ENCODE peak calls at places on chromosomes 2 and 18, in six cellular contexts. S, U, N, K, H and V are unnamed samples.

GRCh38 chr2:55112229-55113016 is 62.2 kb upstream of the RTN4 start:
- DNase-seq in S (peak), N (peak), K (peak), H (no peak), U (peak), V (no peak)

GRCh38 chr2:230671117-230671516 is 41.5 kb upstream of the CAB39 start:
- DNase-seq in S (no peak), H (no peak), U (no peak), K (no peak), N (no peak), V (no peak)

GRCh38 chr18:48597110-48597509 is 58.3 kb downstream of the CTIF start:
- DNase-seq in K (no peak), H (no peak), N (no peak), U (no peak), S (no peak), V (no peak)

GRCh38 chr2:64627860-64628841 is 25.6 kb downstream of the SERTAD2 start:
- DNase-seq in S (no peak), N (peak), K (no peak), U (no peak), H (no peak), V (no peak)

GRCh38 chr2:47293967-47294366 is 109.0 kb upstream of the MSH2 start:
- DNase-seq in N (peak), S (no peak), K (no peak), H (no peak), U (no peak), V (no peak)

GRCh38 chr2:145957929-145958328 is 1438.0 kb upstream of the ZEB2 start:
- DNase-seq in U (no peak), H (no peak), S (no peak), K (no peak), N (no peak), V (no peak)

GRCh38 chr2:142280846-142281245 is 150.0 kb upstream of the LRP1B start:
- DNase-seq in K (no peak), U (no peak), N (no peak), S (no peak), H (no peak), V (no peak)

GRCh38 chr18:80232710-80233109 is 14.6 kb downstream of the PARD6G start:
- DNase-seq in K (no peak), U (no peak), H (no peak), N (no peak), S (no peak), V (no peak)

GRCh38 chr2:150476809-150477302 is 10.6 kb downstream of the RND3 start:
- DNase-seq in N (no peak), S (no peak), U (no peak), K (no peak), H (no peak), V (no peak)

GRCh38 chr18:58761970-58762780 is 90.9 kb downstream of the MALT1 start:
- DNase-seq in S (no peak), K (no peak), H (no peak), U (no peak), N (no peak), V (no peak)

GRCh38 chr2:64623232-64623879 is 30.4 kb downstream of the SERTAD2 start:
- DNase-seq in U (no peak), N (no peak), K (no peak), H (no peak), S (no peak), V (no peak)

GRCh38 chr2:216660496-216660895 is 27.3 kb downstream of the IGFBP2 start:
- DNase-seq in U (no peak), S (no peak), N (no peak), K (no peak), H (no peak), V (no peak)

GRCh38 chr2:159351977-159352376 is 65.5 kb upstream of the WDSUB1 start:
- DNase-seq in U (no peak), S (no peak), H (no peak), K (no peak), N (no peak), V (no peak)

GRCh38 chr2:120983344-120983743 is 247.7 kb downstream of the GLI2 start:
- DNase-seq in U (no peak), K (no peak), S (no peak), N (no peak), H (no peak), V (no peak)

GRCh38 chr2:19377717-19378116 is 19.3 kb upstream of the OSR1 start:
- DNase-seq in H (no peak), N (no peak), S (no peak), U (no peak), K (no peak), V (no peak)

GRCh38 chr2:138185827-138186226 is 221.6 kb downstream of the HNMT start:
- DNase-seq in S (no peak), N (no peak), U (no peak), H (no peak), K (no peak), V (no peak)

GRCh38 chr18:10228380-10228779 is 226.1 kb upstream of the APCDD1 start:
- DNase-seq in U (no peak), N (no peak), H (no peak), S (no peak), K (no peak), V (no peak)

DNA sequence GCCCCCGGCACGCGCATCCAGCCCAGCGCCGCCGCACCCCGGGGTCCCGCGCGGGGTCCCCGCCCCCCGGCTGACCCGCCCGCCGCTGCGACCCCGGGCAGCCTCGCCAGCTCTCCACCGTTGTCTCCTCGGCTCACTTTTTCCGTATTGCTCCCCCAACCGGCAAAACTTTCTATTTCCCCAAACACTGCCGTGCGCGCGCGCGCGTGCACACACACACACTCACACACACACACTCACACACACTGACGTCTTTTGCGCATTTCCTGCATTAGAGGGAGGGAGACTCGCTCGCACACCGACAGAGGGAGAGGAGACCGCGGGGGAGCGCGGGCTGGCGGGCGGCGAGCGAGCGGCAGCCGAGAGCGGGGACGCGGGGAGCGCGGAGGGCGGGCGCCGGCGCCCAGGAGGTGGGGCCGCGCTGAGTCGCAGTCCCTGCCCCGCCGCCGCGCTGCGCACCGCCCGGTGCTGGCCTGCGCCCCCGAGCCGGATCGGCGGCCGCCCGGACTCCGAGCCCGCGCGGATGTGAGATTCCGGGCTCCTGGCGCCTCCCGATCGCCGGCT is 542 bp upstream of the PRKCE start:
- DNase-seq in H (peak), K (peak), S (peak), U (peak), N (peak), V (peak)
- TF ChIP-seq POLR2A in H (peak), K (no peak), S (peak), U (peak), N (peak), V (peak)

GRCh38 chr2:128027278-128027800 is 520 bp downstream of the SAP130 start:
- DNase-seq in U (peak), N (peak), H (peak), K (peak), S (peak), V (peak)
- TF ChIP-seq POLR2A in U (no peak), N (no peak), H (no peak), K (no peak), S (peak), V (no peak)

DNA sequence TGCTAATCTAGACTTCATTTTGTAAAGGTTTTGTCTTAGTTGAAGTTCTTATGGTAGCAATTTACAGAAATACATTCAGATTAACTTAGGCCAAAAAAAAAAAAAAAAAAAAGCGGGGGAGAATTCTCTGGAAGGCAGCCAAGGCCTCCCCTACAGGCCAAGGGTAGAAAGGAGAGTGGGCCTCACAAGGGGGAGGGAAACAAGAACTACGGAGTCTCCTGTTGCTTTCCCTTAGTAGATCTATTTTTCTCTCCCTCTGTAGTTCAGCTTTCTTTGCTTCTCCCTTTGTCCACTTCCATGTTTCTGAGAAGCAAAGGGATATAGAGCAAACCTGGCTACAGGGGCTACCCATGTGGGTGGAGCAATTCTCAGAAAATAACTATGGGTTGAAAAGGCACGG is 2.4 kb upstream of the STK11IP start:
- DNase-seq in K (no peak), U (no peak), N (no peak), H (no peak), S (peak), V (no peak)
- TF ChIP-seq POLR2A in K (no peak), U (no peak), N (no peak), H (no peak), S (no peak), V (no peak)

DNA sequence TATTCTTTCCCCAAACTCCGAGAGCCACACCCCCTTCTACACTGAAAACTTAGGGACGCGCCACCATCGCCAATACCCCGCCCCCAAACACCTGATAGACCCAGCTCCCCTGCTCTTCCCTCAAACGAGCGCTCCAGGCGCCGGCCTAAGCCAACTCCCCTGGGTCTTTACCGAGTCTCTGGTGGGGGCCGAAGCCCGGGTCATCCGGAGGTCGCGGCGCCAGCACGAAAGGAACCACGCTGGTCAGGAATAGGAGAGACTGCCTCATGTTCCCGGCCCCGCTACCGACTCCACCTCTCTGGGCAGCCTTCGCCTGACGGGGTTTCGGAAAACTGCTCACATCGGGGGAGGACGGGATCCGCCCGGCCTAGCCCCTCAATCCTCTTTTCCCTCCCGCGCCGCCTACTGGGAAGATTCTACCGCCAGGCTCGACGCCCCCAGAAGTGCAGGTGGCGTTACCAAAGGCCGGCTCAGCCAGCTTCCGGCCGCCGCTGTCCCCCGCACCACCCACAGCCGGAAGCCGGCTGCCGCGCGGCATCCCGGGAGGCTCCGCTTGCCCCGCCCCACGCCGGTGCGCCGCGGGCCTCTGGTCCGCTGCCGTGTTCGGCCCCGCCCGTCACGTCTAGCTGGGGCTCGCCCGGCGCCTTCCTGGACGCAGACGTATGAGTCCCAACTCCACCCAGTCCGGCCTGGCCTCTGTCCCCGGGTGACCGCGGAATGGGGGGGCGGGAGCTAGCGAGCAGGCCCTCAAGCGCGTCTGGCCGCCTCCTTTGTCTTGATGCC is at the start of gene ADAM17:
- DNase-seq in N (peak), U (peak), S (peak), H (peak), K (peak), V (peak)
- TF ChIP-seq POLR2A in N (peak), U (peak), S (peak), H (peak), K (no peak), V (peak)

DNA sequence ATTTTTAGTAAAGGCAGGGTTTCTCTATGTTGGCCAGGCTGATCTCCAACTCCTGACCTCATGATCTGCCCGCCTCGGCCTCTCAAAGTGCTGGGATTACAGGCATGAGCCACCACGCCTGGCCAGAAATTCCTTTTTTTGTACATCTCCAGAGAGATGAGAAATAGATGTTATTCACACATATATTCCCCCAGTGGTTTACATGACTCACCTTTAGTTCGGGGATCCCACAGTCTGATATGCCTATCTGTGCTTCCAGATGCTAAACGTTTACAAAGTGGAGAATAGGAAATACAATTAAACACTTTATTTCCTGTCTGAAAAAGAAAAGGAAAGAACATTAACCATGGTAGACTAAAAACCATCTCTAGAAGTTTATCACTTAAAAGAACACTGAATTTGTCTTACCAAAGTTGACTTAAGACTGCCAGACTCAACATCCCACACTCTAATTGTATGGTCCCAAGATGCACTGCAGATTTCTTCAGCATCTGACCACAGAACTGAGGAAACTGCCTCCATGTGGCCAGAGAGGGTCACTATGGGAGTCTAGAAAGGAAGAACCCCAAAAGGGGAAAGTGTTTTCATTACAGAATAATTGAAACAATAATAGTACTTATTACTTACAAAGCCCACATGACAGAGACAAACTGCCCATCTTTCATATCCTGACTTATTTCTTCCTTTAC is 12.6 kb upstream of the ICA1L start:
- DNase-seq in S (no peak), N (no peak), U (no peak), K (no peak), H (no peak), V (no peak)
- TF ChIP-seq POLR2A in S (no peak), N (no peak), U (no peak), K (no peak), H (no peak), V (no peak)

GRCh38 chr2:57119141-57119540 is 927.5 kb upstream of the VRK2 start:
- DNase-seq in U (no peak), K (no peak), N (no peak), H (no peak), S (no peak), V (no peak)
- TF ChIP-seq POLR2A in U (no peak), K (no peak), N (no peak), H (no peak), S (no peak), V (no peak)

GRCh38 chr18:13619505-13620205 is 106.7 kb downstream of the FAM210A start:
- DNase-seq in U (no peak), H (no peak), N (peak), S (no peak), K (no peak), V (no peak)
- TF ChIP-seq POLR2A in U (no peak), H (no peak), N (no peak), S (no peak), K (no peak), V (no peak)